ENCODE peak calls at places on chromosomes 3 and 15, in ten cellular contexts. Z, S, X, E, C, W, N, U, G and D are unnamed samples.
A peak's percentile ranks its signal among the peaks of the same experiment; 100 is the strongest.

GRCh38 chr3:146640361-146640760 is 35.2 kb upstream of the PLSCR5 start:
- DNase-seq in Z (no peak), S (no peak), X (no peak), E (no peak), C (no peak), W (no peak), N (no peak), U (no peak), G (no peak), D (no peak)

GRCh38 chr3:51717446-51717845 is 10.6 kb downstream of the GRM2 start:
- DNase-seq in Z (no peak), S (no peak), X (no peak), E (no peak), C (no peak), W (no peak), N (no peak), U (no peak), G (peak; percentile 60), D (no peak)

GRCh38 chr3:105715372-105715771 is 153.4 kb downstream of the CBLB start:
- DNase-seq in Z (no peak), S (no peak), X (no peak), E (no peak), C (no peak), W (peak; percentile 46), N (peak; percentile 94), U (no peak), G (no peak), D (no peak)

GRCh38 chr15:46034755-46035154 is 399.9 kb downstream of the SQOR start:
- DNase-seq in Z (no peak), S (no peak), X (no peak), E (no peak), C (no peak), W (no peak), N (no peak), U (no peak), G (no peak), D (no peak)

GRCh38 chr3:144818973-144819372 is 847.4 kb downstream of the DIPK2A start:
- DNase-seq in Z (no peak), S (no peak), X (no peak), E (no peak), C (no peak), W (no peak), N (no peak), U (no peak), G (no peak), D (no peak)

GRCh38 chr15:73284073-73284472 is 84.7 kb downstream of the HCN4 start:
- DNase-seq in Z (no peak), S (no peak), X (peak; percentile 16), E (no peak), C (no peak), W (no peak), N (peak; percentile 59), U (no peak), G (no peak), D (no peak)

GRCh38 chr15:36844453-36845094 is 255.8 kb downstream of the MEIS2 start:
- DNase-seq in Z (no peak), S (peak; percentile 61), X (no peak), E (no peak), C (no peak), W (no peak), N (peak; percentile 63), U (peak; percentile 15), G (no peak), D (no peak)

GRCh38 chr15:69034352-69034751 is 19.9 kb downstream of the NOX5 start:
- DNase-seq in Z (no peak), S (no peak), X (no peak), E (no peak), C (no peak), W (peak; percentile 75), N (peak; percentile 68), U (no peak), G (no peak), D (no peak)

GRCh38 chr3:101719604-101720185 is 4.7 kb upstream of the CEP97 start:
- DNase-seq in Z (no peak), S (no peak), X (no peak), E (no peak), C (peak; percentile 49), W (no peak), N (no peak), U (no peak), G (no peak), D (no peak)

GRCh38 chr3:189094539-189094938 is 77.2 kb upstream of the TPRG1 start:
- DNase-seq in Z (no peak), S (no peak), X (no peak), E (no peak), C (no peak), W (no peak), N (no peak), U (no peak), G (no peak), D (no peak)

GRCh38 chr3:45026038-45026437 is at the start of gene CLEC3B:
- DNase-seq in Z (no peak), S (peak; percentile 80), X (no peak), E (no peak), C (no peak), W (no peak), N (peak; percentile 59), U (no peak), G (no peak), D (no peak)

GRCh38 chr3:146577662-146578061 is 27.5 kb downstream of the PLSCR5 start:
- DNase-seq in Z (no peak), S (no peak), X (peak; percentile 34), E (no peak), C (peak; percentile 25), W (peak; percentile 41), N (peak; percentile 88), U (peak; percentile 53), G (no peak), D (no peak)

GRCh38 chr15:39837454-39837853 is 54.8 kb upstream of the FSIP1 start:
- DNase-seq in Z (no peak), S (no peak), X (no peak), E (no peak), C (no peak), W (no peak), N (no peak), U (no peak), G (no peak), D (no peak)

GRCh38 chr15:89370120-89371077 is 35.8 kb upstream of the POLG start:
- DNase-seq in Z (no peak), S (no peak), X (no peak), E (no peak), C (peak; percentile 81), W (no peak), N (no peak), U (peak; percentile 88), G (no peak), D (no peak)
- H3K4me3 ChIP-seq in Z (no peak overlapping the region), S (peak overlapping the region; percentile 32), X (no peak overlapping the region), E (peak overlapping the region; percentile 59), C (no peak overlapping the region), W (no peak overlapping the region), N (no peak overlapping the region), U (peak overlapping the region; percentile 48), G (no peak overlapping the region), D (no peak overlapping the region)

DNA sequence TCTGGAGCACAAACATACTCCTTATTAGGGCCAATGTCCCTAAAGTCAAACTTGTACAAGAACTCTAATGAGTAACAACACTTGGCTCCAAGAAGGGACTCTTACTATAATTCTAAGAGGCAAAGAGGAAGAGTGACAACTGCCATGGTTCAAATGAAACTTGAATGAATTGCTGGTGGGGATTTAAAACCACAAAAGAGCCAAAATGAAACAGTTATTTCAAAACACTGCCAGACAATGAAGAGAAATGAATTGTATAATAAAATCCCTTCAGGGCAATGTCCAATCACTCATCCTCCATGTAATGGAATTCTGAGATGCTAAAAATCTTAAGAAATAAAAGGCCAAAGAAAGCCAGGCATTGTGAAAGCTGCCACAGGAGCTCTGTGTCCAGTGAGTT is 14.2 kb downstream of the THRB start:
- DNase-seq in Z (no peak), S (no peak), X (no peak), E (no peak), C (no peak), W (no peak), N (no peak), U (no peak), G (no peak), D (no peak)
- TF ChIP-seq CTCF in Z (no peak), S (no peak), X (no peak), E (no peak), C (no peak), W (no peak), N (no peak), U (no peak), G (no peak), D (no peak)

GRCh38 chr3:115626006-115626409 is 2.7 kb downstream of the GAP43 start:
- DNase-seq in Z (no peak), S (no peak), X (no peak), E (no peak), C (no peak), W (no peak), N (no peak), U (peak; percentile 46), G (no peak), D (no peak)

GRCh38 chr3:115623414-115623868 is at the start of gene GAP43:
- DNase-seq in Z (no peak), S (peak; percentile 62), X (no peak), E (peak; percentile 75), C (no peak), W (peak; percentile 75), N (peak; percentile 91), U (peak; percentile 85), G (peak; percentile 23), D (no peak)

GRCh38 chr3:115626711-115627110 is 3.4 kb downstream of the GAP43 start:
- DNase-seq in Z (no peak), S (no peak), X (no peak), E (no peak), C (no peak), W (no peak), N (no peak), U (peak; percentile 19), G (no peak), D (no peak)

GRCh38 chr3:115624029-115624645 is 827 bp downstream of the GAP43 start:
- DNase-seq in Z (no peak), S (no peak), X (no peak), E (no peak), C (no peak), W (no peak), N (no peak), U (peak; percentile 71), G (no peak), D (no peak)

GRCh38 chr3:115624898-115625297 is 1.6 kb downstream of the GAP43 start:
- DNase-seq in Z (no peak), S (no peak), X (no peak), E (no peak), C (no peak), W (no peak), N (no peak), U (peak; percentile 48), G (no peak), D (no peak)
- H3K4me3 ChIP-seq in Z (no peak overlapping the region), S (no peak overlapping the region), X (no peak overlapping the region), E (peak overlapping the region; percentile 49), C (no peak overlapping the region), W (no peak overlapping the region), N (no peak overlapping the region), U (peak overlapping the region; percentile 72), G (no peak overlapping the region), D (no peak overlapping the region)

DNA sequence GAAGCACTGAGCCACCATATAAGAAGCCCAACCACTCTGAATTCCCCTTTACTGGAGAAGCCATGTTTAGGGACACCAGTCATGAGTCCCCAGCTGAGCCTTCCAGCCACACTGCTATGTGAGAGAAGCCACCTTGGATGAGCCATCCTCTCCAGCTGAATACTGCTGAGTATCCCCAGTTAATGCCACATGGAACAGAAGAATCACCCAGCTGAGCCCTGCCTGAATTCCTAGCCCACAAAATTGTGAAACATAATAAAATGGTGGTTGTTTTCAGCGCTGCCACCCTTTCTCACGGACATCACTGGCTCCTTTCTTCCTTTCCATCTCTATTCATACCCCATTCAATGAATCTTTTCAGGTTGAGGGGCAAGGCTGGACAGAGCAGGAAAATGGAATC is 22.1 kb upstream of the LYZL4 start:
- DNase-seq in Z (no peak), S (no peak), X (no peak), E (no peak), C (no peak), W (no peak), N (no peak), U (no peak), G (no peak), D (no peak)
- TF ChIP-seq CTCF in Z (no peak), S (no peak), X (no peak), E (no peak), C (no peak), W (no peak), N (no peak), U (no peak), G (no peak), D (no peak)